ENCODE peak calls at places on chromosomes 13 and 19, in four cellular contexts. One of them, this sample, is unnamed.

GRCh38 chr19:3024870-3025515 is 4.1 kb downstream of the TLE2 start:
- DNase-seq in germinal center: no peak
- DNase-seq in frontal cortex: no peak
- DNase-seq in astrocyte of the hippocampus: no peak
- DNase-seq in this sample: no peak

GRCh38 chr13:49958321-49958720 is 22.2 kb upstream of the SPRYD7 start:
- DNase-seq in germinal center: no peak
- DNase-seq in frontal cortex: no peak
- DNase-seq in astrocyte of the hippocampus: peak; percentile 61
- DNase-seq in this sample: no peak

GRCh38 chr19:35249848-35250711 is 1.3 kb downstream of the LSR start:
- DNase-seq in astrocyte of the hippocampus: no peak
- DNase-seq in frontal cortex: no peak
- DNase-seq in germinal center: no peak
- DNase-seq in this sample: no peak

GRCh38 chr13:89969996-89970709 is 1377.3 kb upstream of the MIR17HG start:
- DNase-seq in frontal cortex: no peak
- DNase-seq in germinal center: no peak
- DNase-seq in astrocyte of the hippocampus: peak; percentile 61
- DNase-seq in this sample: no peak

GRCh38 chr19:10612515-10613119 is 12.7 kb upstream of the SLC44A2 start:
- DNase-seq in frontal cortex: peak; percentile 67
- DNase-seq in astrocyte of the hippocampus: no peak
- DNase-seq in germinal center: no peak
- DNase-seq in this sample: no peak

GRCh38 chr13:106152047-106152446 is 383.4 kb downstream of the EFNB2 start:
- DNase-seq in germinal center: no peak
- DNase-seq in frontal cortex: no peak
- DNase-seq in astrocyte of the hippocampus: no peak
- DNase-seq in this sample: no peak

GRCh38 chr19:42311612-42312160 is 1.4 kb upstream of the TMEM145 start:
- DNase-seq in astrocyte of the hippocampus: no peak
- DNase-seq in frontal cortex: no peak
- DNase-seq in germinal center: no peak
- DNase-seq in this sample: no peak

GRCh38 chr13:49436890-49437289 is 7.0 kb downstream of the CAB39L start:
- DNase-seq in frontal cortex: no peak
- DNase-seq in astrocyte of the hippocampus: peak; percentile 43
- DNase-seq in germinal center: no peak
- DNase-seq in this sample: no peak

GRCh38 chr13:111092685-111093084 is 22.4 kb upstream of the ARHGEF7 start:
- DNase-seq in frontal cortex: no peak
- DNase-seq in astrocyte of the hippocampus: no peak
- DNase-seq in germinal center: no peak
- DNase-seq in this sample: no peak

GRCh38 chr13:85693889-85694511 is 105.2 kb downstream of the SLITRK6 start:
- DNase-seq in germinal center: no peak
- DNase-seq in astrocyte of the hippocampus: peak; percentile 3
- DNase-seq in frontal cortex: no peak
- DNase-seq in this sample: no peak

GRCh38 chr19:31139871-31140505 is 209.2 kb downstream of the TSHZ3 start:
- DNase-seq in frontal cortex: no peak
- DNase-seq in astrocyte of the hippocampus: peak; percentile 65
- DNase-seq in germinal center: no peak
- DNase-seq in this sample: no peak

GRCh38 chr13:93413972-93414717 is 187.5 kb downstream of the GPC6 start:
- DNase-seq in frontal cortex: no peak
- DNase-seq in germinal center: no peak
- DNase-seq in astrocyte of the hippocampus: no peak
- DNase-seq in this sample: no peak

GRCh38 chr13:88602786-88603777 is 931.9 kb downstream of the SLITRK5 start:
- DNase-seq in germinal center: no peak
- DNase-seq in frontal cortex: no peak
- DNase-seq in astrocyte of the hippocampus: no peak
- DNase-seq in this sample: no peak

GRCh38 chr13:20847298-20847697 is 55.2 kb downstream of the XPO4 start:
- DNase-seq in astrocyte of the hippocampus: no peak
- DNase-seq in germinal center: no peak
- DNase-seq in frontal cortex: no peak
- DNase-seq in this sample: no peak

GRCh38 chr13:26679945-26680516 is 80.6 kb downstream of the GPR12 start:
- DNase-seq in astrocyte of the hippocampus: no peak
- DNase-seq in germinal center: no peak
- DNase-seq in frontal cortex: no peak
- DNase-seq in this sample: no peak

GRCh38 chr13:42393573-42394360 is 121.8 kb downstream of the AKAP11 start:
- DNase-seq in frontal cortex: no peak
- DNase-seq in astrocyte of the hippocampus: no peak
- DNase-seq in germinal center: no peak
- DNase-seq in this sample: no peak

GRCh38 chr13:23504188-23504587 is 66.0 kb upstream of the TNFRSF19 start:
- DNase-seq in frontal cortex: no peak
- DNase-seq in germinal center: no peak
- DNase-seq in astrocyte of the hippocampus: peak; percentile 28
- DNase-seq in this sample: no peak

GRCh38 chr13:48896312-48896711 is 79.4 kb upstream of the FNDC3A start:
- DNase-seq in frontal cortex: no peak
- DNase-seq in astrocyte of the hippocampus: no peak
- DNase-seq in germinal center: no peak
- DNase-seq in this sample: no peak

GRCh38 chr19:53730391-53730790 is 93.7 kb downstream of the NLRP12 start:
- DNase-seq in frontal cortex: no peak
- DNase-seq in germinal center: no peak
- DNase-seq in astrocyte of the hippocampus: no peak
- DNase-seq in this sample: no peak

GRCh38 chr19:4390017-4390861 is 10.1 kb downstream of the SH3GL1 start:
- DNase-seq in frontal cortex: no peak
- DNase-seq in germinal center: no peak
- DNase-seq in astrocyte of the hippocampus: peak; percentile 64
- DNase-seq in this sample: no peak

GRCh38 chr13:101416181-101417042 is at the start of gene NALCN:
- DNase-seq in frontal cortex: peak; percentile 34
- DNase-seq in germinal center: no peak
- DNase-seq in astrocyte of the hippocampus: peak; percentile 69
- DNase-seq in this sample: peak; percentile 28

GRCh38 chr19:18743281-18743825 is 47.8 kb downstream of the COMP start:
- DNase-seq in astrocyte of the hippocampus: peak; percentile 74
- DNase-seq in frontal cortex: no peak
- DNase-seq in germinal center: no peak
- DNase-seq in this sample: no peak

GRCh38 chr13:37090912-37091311 is 14.6 kb downstream of the CSNK1A1L start:
- DNase-seq in frontal cortex: no peak
- DNase-seq in germinal center: no peak
- DNase-seq in astrocyte of the hippocampus: no peak
- DNase-seq in this sample: no peak

GRCh38 chr19:49558591-49558990 is 21.8 kb downstream of the NOSIP start:
- DNase-seq in frontal cortex: no peak
- DNase-seq in germinal center: no peak
- DNase-seq in astrocyte of the hippocampus: no peak
- DNase-seq in this sample: no peak

GRCh38 chr13:30702006-30702405 is 33.3 kb upstream of the ALOX5AP start:
- DNase-seq in astrocyte of the hippocampus: no peak
- DNase-seq in germinal center: no peak
- DNase-seq in frontal cortex: no peak
- DNase-seq in this sample: no peak

GRCh38 chr13:99926014-99926731 is 45.4 kb downstream of the ZIC5 start:
- DNase-seq in astrocyte of the hippocampus: peak; percentile 29
- DNase-seq in germinal center: no peak
- DNase-seq in frontal cortex: no peak
- DNase-seq in this sample: peak; percentile 46

GRCh38 chr13:98889419-98890079 is 88.3 kb downstream of the DOCK9 start:
- DNase-seq in germinal center: no peak
- DNase-seq in frontal cortex: no peak
- DNase-seq in astrocyte of the hippocampus: no peak
- DNase-seq in this sample: no peak

GRCh38 chr13:49954674-49955455 is 18.7 kb upstream of the SPRYD7 start:
- DNase-seq in astrocyte of the hippocampus: no peak
- DNase-seq in frontal cortex: no peak
- DNase-seq in germinal center: no peak
- DNase-seq in this sample: no peak